ENCODE peak calls at places on chromosomes 16 and 17, in seven cellular contexts. One of them, this sample, is unnamed.

GRCh38 chr17:45319239-45319703 is 2.5 kb upstream of the MAP3K14 start:
- DNase-seq in CD8-positive, alpha-beta memory T cell: no peak
- DNase-seq in naive thymus-derived CD4-positive, alpha-beta T cell: no peak
- DNase-seq in CD4-positive, CD25-positive, alpha-beta regulatory T cell: no peak
- DNase-seq in HepG2: no peak
- DNase-seq in gastrocnemius medialis: no peak
- DNase-seq in heart right ventricle: no peak
- DNase-seq in this sample: no peak

GRCh38 chr17:47727704-47728036 is 5.4 kb upstream of the TBX21 start:
- DNase-seq in CD8-positive, alpha-beta memory T cell: no peak
- DNase-seq in naive thymus-derived CD4-positive, alpha-beta T cell: no peak
- DNase-seq in CD4-positive, CD25-positive, alpha-beta regulatory T cell: no peak
- DNase-seq in HepG2: no peak
- DNase-seq in gastrocnemius medialis: no peak
- DNase-seq in heart right ventricle: no peak
- DNase-seq in this sample: no peak

GRCh38 chr16:49093939-49094338 is 187.7 kb downstream of the CBLN1 start:
- DNase-seq in CD8-positive, alpha-beta memory T cell: no peak
- DNase-seq in naive thymus-derived CD4-positive, alpha-beta T cell: no peak
- DNase-seq in CD4-positive, CD25-positive, alpha-beta regulatory T cell: no peak
- DNase-seq in HepG2: no peak
- DNase-seq in gastrocnemius medialis: no peak
- DNase-seq in heart right ventricle: no peak
- DNase-seq in this sample: no peak

GRCh38 chr17:83127431-83128160 is 48.2 kb downstream of the METRNL start:
- DNase-seq in CD8-positive, alpha-beta memory T cell: no peak
- DNase-seq in naive thymus-derived CD4-positive, alpha-beta T cell: no peak
- DNase-seq in CD4-positive, CD25-positive, alpha-beta regulatory T cell: no peak
- DNase-seq in HepG2: no peak
- DNase-seq in gastrocnemius medialis: no peak
- DNase-seq in heart right ventricle: no peak
- DNase-seq in this sample: peak; percentile 43

GRCh38 chr17:6092182-6092922 is 22.2 kb downstream of the WSCD1 start:
- DNase-seq in CD8-positive, alpha-beta memory T cell: no peak
- DNase-seq in naive thymus-derived CD4-positive, alpha-beta T cell: no peak
- DNase-seq in CD4-positive, CD25-positive, alpha-beta regulatory T cell: no peak
- DNase-seq in HepG2: no peak
- DNase-seq in gastrocnemius medialis: no peak
- DNase-seq in heart right ventricle: no peak
- DNase-seq in this sample: no peak

GRCh38 chr16:86570542-86571196 is 4.0 kb downstream of the FOXC2 start:
- DNase-seq in CD8-positive, alpha-beta memory T cell: no peak
- DNase-seq in naive thymus-derived CD4-positive, alpha-beta T cell: no peak
- DNase-seq in CD4-positive, CD25-positive, alpha-beta regulatory T cell: no peak
- DNase-seq in HepG2: no peak
- DNase-seq in gastrocnemius medialis: no peak
- DNase-seq in heart right ventricle: no peak
- DNase-seq in this sample: peak; percentile 70

GRCh38 chr16:71226229-71227141 is 4.0 kb downstream of the HYDIN start:
- DNase-seq in CD8-positive, alpha-beta memory T cell: no peak
- DNase-seq in naive thymus-derived CD4-positive, alpha-beta T cell: no peak
- DNase-seq in CD4-positive, CD25-positive, alpha-beta regulatory T cell: no peak
- DNase-seq in HepG2: no peak
- DNase-seq in gastrocnemius medialis: no peak
- DNase-seq in heart right ventricle: no peak
- DNase-seq in this sample: no peak

GRCh38 chr17:58402679-58403078 is 14.7 kb downstream of the RNF43 start:
- DNase-seq in CD8-positive, alpha-beta memory T cell: no peak
- DNase-seq in naive thymus-derived CD4-positive, alpha-beta T cell: no peak
- DNase-seq in CD4-positive, CD25-positive, alpha-beta regulatory T cell: no peak
- DNase-seq in HepG2: no peak
- DNase-seq in gastrocnemius medialis: no peak
- DNase-seq in heart right ventricle: no peak
- DNase-seq in this sample: no peak

GRCh38 chr16:85281181-85281580 is 168.9 kb upstream of the CIBAR2 start:
- DNase-seq in CD8-positive, alpha-beta memory T cell: no peak
- DNase-seq in naive thymus-derived CD4-positive, alpha-beta T cell: no peak
- DNase-seq in CD4-positive, CD25-positive, alpha-beta regulatory T cell: no peak
- DNase-seq in HepG2: no peak
- DNase-seq in gastrocnemius medialis: no peak
- DNase-seq in heart right ventricle: no peak
- DNase-seq in this sample: no peak

GRCh38 chr17:66268247-66268927 is 34.0 kb upstream of the PRKCA start:
- DNase-seq in CD8-positive, alpha-beta memory T cell: no peak
- DNase-seq in naive thymus-derived CD4-positive, alpha-beta T cell: no peak
- DNase-seq in CD4-positive, CD25-positive, alpha-beta regulatory T cell: no peak
- DNase-seq in HepG2: no peak
- DNase-seq in gastrocnemius medialis: no peak
- DNase-seq in heart right ventricle: no peak
- DNase-seq in this sample: peak; percentile 59

GRCh38 chr17:78294356-78294755 is 62.9 kb downstream of the TMEM235 start:
- DNase-seq in CD8-positive, alpha-beta memory T cell: no peak
- DNase-seq in naive thymus-derived CD4-positive, alpha-beta T cell: no peak
- DNase-seq in CD4-positive, CD25-positive, alpha-beta regulatory T cell: no peak
- DNase-seq in HepG2: no peak
- DNase-seq in gastrocnemius medialis: no peak
- DNase-seq in heart right ventricle: no peak
- DNase-seq in this sample: no peak

GRCh38 chr16:64724339-64724738 is 397.5 kb downstream of the CDH11 start:
- DNase-seq in CD8-positive, alpha-beta memory T cell: no peak
- DNase-seq in naive thymus-derived CD4-positive, alpha-beta T cell: no peak
- DNase-seq in CD4-positive, CD25-positive, alpha-beta regulatory T cell: no peak
- DNase-seq in HepG2: no peak
- DNase-seq in gastrocnemius medialis: no peak
- DNase-seq in heart right ventricle: no peak
- DNase-seq in this sample: no peak

GRCh38 chr17:42521666-42522262 is 14.3 kb upstream of the NAGLU start:
- DNase-seq in CD8-positive, alpha-beta memory T cell: no peak
- DNase-seq in naive thymus-derived CD4-positive, alpha-beta T cell: no peak
- DNase-seq in CD4-positive, CD25-positive, alpha-beta regulatory T cell: no peak
- DNase-seq in HepG2: no peak
- DNase-seq in gastrocnemius medialis: no peak
- DNase-seq in heart right ventricle: no peak
- DNase-seq in this sample: no peak

GRCh38 chr16:9318764-9319163 is 227.3 kb downstream of the HAPSTR1 start:
- DNase-seq in CD8-positive, alpha-beta memory T cell: no peak
- DNase-seq in naive thymus-derived CD4-positive, alpha-beta T cell: no peak
- DNase-seq in CD4-positive, CD25-positive, alpha-beta regulatory T cell: no peak
- DNase-seq in HepG2: no peak
- DNase-seq in gastrocnemius medialis: no peak
- DNase-seq in heart right ventricle: no peak
- DNase-seq in this sample: no peak

GRCh38 chr17:55314061-55314783 is 49.5 kb downstream of the HLF start:
- DNase-seq in CD8-positive, alpha-beta memory T cell: no peak
- DNase-seq in naive thymus-derived CD4-positive, alpha-beta T cell: no peak
- DNase-seq in CD4-positive, CD25-positive, alpha-beta regulatory T cell: no peak
- DNase-seq in HepG2: no peak
- DNase-seq in gastrocnemius medialis: no peak
- DNase-seq in heart right ventricle: no peak
- DNase-seq in this sample: no peak

GRCh38 chr16:87930456-87930855 is 5.9 kb downstream of the CA5A start:
- DNase-seq in CD8-positive, alpha-beta memory T cell: no peak
- DNase-seq in naive thymus-derived CD4-positive, alpha-beta T cell: no peak
- DNase-seq in CD4-positive, CD25-positive, alpha-beta regulatory T cell: no peak
- DNase-seq in HepG2: peak; percentile 23
- DNase-seq in gastrocnemius medialis: no peak
- DNase-seq in heart right ventricle: no peak
- DNase-seq in this sample: no peak

GRCh38 chr16:87068751-87069150 is 248.4 kb downstream of the C16orf95 start:
- DNase-seq in CD8-positive, alpha-beta memory T cell: no peak
- DNase-seq in naive thymus-derived CD4-positive, alpha-beta T cell: no peak
- DNase-seq in CD4-positive, CD25-positive, alpha-beta regulatory T cell: no peak
- DNase-seq in HepG2: no peak
- DNase-seq in gastrocnemius medialis: no peak
- DNase-seq in heart right ventricle: no peak
- DNase-seq in this sample: no peak

GRCh38 chr16:31113420-31114124 is 3.9 kb upstream of the KAT8 start:
- DNase-seq in CD8-positive, alpha-beta memory T cell: no peak
- DNase-seq in naive thymus-derived CD4-positive, alpha-beta T cell: no peak
- DNase-seq in CD4-positive, CD25-positive, alpha-beta regulatory T cell: no peak
- DNase-seq in HepG2: peak; percentile 57
- DNase-seq in gastrocnemius medialis: no peak
- DNase-seq in heart right ventricle: no peak
- DNase-seq in this sample: no peak

GRCh38 chr17:42618442-42619150 is 9.1 kb downstream of the TUBG1 start:
- DNase-seq in CD8-positive, alpha-beta memory T cell: no peak
- DNase-seq in naive thymus-derived CD4-positive, alpha-beta T cell: no peak
- DNase-seq in CD4-positive, CD25-positive, alpha-beta regulatory T cell: no peak
- DNase-seq in HepG2: peak; percentile 82
- DNase-seq in gastrocnemius medialis: peak; percentile 92
- DNase-seq in heart right ventricle: peak; percentile 70
- DNase-seq in this sample: no peak

GRCh38 chr17:51238253-51238887 is 21.5 kb downstream of the MBTD1 start:
- DNase-seq in CD8-positive, alpha-beta memory T cell: no peak
- DNase-seq in naive thymus-derived CD4-positive, alpha-beta T cell: no peak
- DNase-seq in CD4-positive, CD25-positive, alpha-beta regulatory T cell: no peak
- DNase-seq in HepG2: no peak
- DNase-seq in gastrocnemius medialis: no peak
- DNase-seq in heart right ventricle: no peak
- DNase-seq in this sample: no peak
- H3K27ac ChIP-seq in CD8-positive, alpha-beta memory T cell: no peak overlapping the region
- H3K27ac ChIP-seq in naive thymus-derived CD4-positive, alpha-beta T cell: no peak overlapping the region
- H3K27ac ChIP-seq in CD4-positive, CD25-positive, alpha-beta regulatory T cell: no peak overlapping the region
- H3K27ac ChIP-seq in HepG2: no peak overlapping the region
- H3K27ac ChIP-seq in gastrocnemius medialis: no peak overlapping the region
- H3K27ac ChIP-seq in heart right ventricle: no peak overlapping the region
- H3K27ac ChIP-seq in this sample: no peak overlapping the region

GRCh38 chr17:1752425-1752941 is 9.4 kb upstream of the SERPINF1 start:
- DNase-seq in CD8-positive, alpha-beta memory T cell: no peak
- DNase-seq in naive thymus-derived CD4-positive, alpha-beta T cell: no peak
- DNase-seq in CD4-positive, CD25-positive, alpha-beta regulatory T cell: no peak
- DNase-seq in HepG2: no peak
- DNase-seq in gastrocnemius medialis: no peak
- DNase-seq in heart right ventricle: no peak
- DNase-seq in this sample: no peak
- H3K4me3 ChIP-seq in CD8-positive, alpha-beta memory T cell: no peak overlapping the region
- H3K4me3 ChIP-seq in naive thymus-derived CD4-positive, alpha-beta T cell: no peak overlapping the region
- H3K4me3 ChIP-seq in CD4-positive, CD25-positive, alpha-beta regulatory T cell: no peak overlapping the region
- H3K4me3 ChIP-seq in HepG2: no peak overlapping the region
- H3K4me3 ChIP-seq in gastrocnemius medialis: no peak overlapping the region
- H3K4me3 ChIP-seq in heart right ventricle: no peak overlapping the region
- H3K4me3 ChIP-seq in this sample: no peak overlapping the region

DNA sequence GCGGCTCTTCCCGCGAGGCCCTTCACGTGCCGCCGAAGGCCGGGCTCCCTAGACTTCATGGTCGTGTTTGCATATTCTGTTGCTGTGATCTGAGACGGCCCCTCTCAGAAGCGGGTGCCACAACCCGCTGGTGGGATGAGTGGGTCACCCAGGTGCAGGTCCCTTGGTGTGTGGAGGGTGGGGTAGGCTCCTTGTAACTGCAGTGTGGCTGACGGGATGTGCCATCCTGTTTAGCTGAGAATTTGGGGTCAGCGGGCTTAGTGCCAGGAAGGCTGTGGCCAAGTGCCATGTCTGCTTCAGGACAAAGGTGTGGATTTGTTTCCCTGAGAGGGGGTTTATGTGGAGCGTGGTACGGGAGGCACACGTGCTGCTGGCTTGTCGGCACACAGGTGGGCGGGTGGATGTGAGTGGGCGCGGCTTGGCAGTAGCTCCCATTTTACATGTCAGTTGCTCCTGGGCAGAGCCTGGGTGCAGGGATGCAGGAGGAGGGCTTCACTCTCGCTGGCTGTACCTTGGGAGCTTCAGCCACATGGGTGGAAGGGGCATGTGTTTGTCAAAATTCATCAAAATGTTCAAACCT is 9.2 kb upstream of the WFIKKN1 start:
- DNase-seq in CD8-positive, alpha-beta memory T cell: no peak
- DNase-seq in naive thymus-derived CD4-positive, alpha-beta T cell: no peak
- DNase-seq in CD4-positive, CD25-positive, alpha-beta regulatory T cell: no peak
- DNase-seq in HepG2: no peak
- DNase-seq in gastrocnemius medialis: no peak
- DNase-seq in heart right ventricle: no peak
- DNase-seq in this sample: no peak
- H3K27ac ChIP-seq in CD8-positive, alpha-beta memory T cell: peak overlapping the region; percentile 18
- H3K27ac ChIP-seq in naive thymus-derived CD4-positive, alpha-beta T cell: no peak overlapping the region
- H3K27ac ChIP-seq in CD4-positive, CD25-positive, alpha-beta regulatory T cell: no peak overlapping the region
- H3K27ac ChIP-seq in HepG2: no peak overlapping the region
- H3K27ac ChIP-seq in gastrocnemius medialis: no peak overlapping the region
- H3K27ac ChIP-seq in heart right ventricle: no peak overlapping the region
- H3K27ac ChIP-seq in this sample: no peak overlapping the region

GRCh38 chr17:82053130-82053529 is 1.4 kb downstream of the GPS1 start:
- DNase-seq in CD8-positive, alpha-beta memory T cell: no peak
- DNase-seq in naive thymus-derived CD4-positive, alpha-beta T cell: no peak
- DNase-seq in CD4-positive, CD25-positive, alpha-beta regulatory T cell: no peak
- DNase-seq in HepG2: no peak
- DNase-seq in gastrocnemius medialis: no peak
- DNase-seq in heart right ventricle: no peak
- DNase-seq in this sample: no peak
- H3K4me3 ChIP-seq in CD8-positive, alpha-beta memory T cell: no peak overlapping the region
- H3K4me3 ChIP-seq in naive thymus-derived CD4-positive, alpha-beta T cell: peak overlapping the region; percentile 74
- H3K4me3 ChIP-seq in CD4-positive, CD25-positive, alpha-beta regulatory T cell: no peak overlapping the region
- H3K4me3 ChIP-seq in HepG2: peak overlapping the region; percentile 95
- H3K4me3 ChIP-seq in gastrocnemius medialis: peak overlapping the region; percentile 64
- H3K4me3 ChIP-seq in heart right ventricle: peak overlapping the region; percentile 97
- H3K4me3 ChIP-seq in this sample: peak overlapping the region; percentile 100

GRCh38 chr16:66035096-66035495 is 331.4 kb upstream of the CDH5 start:
- DNase-seq in CD8-positive, alpha-beta memory T cell: no peak
- DNase-seq in naive thymus-derived CD4-positive, alpha-beta T cell: no peak
- DNase-seq in CD4-positive, CD25-positive, alpha-beta regulatory T cell: no peak
- DNase-seq in HepG2: no peak
- DNase-seq in gastrocnemius medialis: no peak
- DNase-seq in heart right ventricle: no peak
- DNase-seq in this sample: no peak
- H3K27ac ChIP-seq in CD8-positive, alpha-beta memory T cell: no peak overlapping the region
- H3K27ac ChIP-seq in naive thymus-derived CD4-positive, alpha-beta T cell: no peak overlapping the region
- H3K27ac ChIP-seq in CD4-positive, CD25-positive, alpha-beta regulatory T cell: no peak overlapping the region
- H3K27ac ChIP-seq in HepG2: no peak overlapping the region
- H3K27ac ChIP-seq in gastrocnemius medialis: peak overlapping the region; percentile 81
- H3K27ac ChIP-seq in heart right ventricle: no peak overlapping the region
- H3K27ac ChIP-seq in this sample: no peak overlapping the region

DNA sequence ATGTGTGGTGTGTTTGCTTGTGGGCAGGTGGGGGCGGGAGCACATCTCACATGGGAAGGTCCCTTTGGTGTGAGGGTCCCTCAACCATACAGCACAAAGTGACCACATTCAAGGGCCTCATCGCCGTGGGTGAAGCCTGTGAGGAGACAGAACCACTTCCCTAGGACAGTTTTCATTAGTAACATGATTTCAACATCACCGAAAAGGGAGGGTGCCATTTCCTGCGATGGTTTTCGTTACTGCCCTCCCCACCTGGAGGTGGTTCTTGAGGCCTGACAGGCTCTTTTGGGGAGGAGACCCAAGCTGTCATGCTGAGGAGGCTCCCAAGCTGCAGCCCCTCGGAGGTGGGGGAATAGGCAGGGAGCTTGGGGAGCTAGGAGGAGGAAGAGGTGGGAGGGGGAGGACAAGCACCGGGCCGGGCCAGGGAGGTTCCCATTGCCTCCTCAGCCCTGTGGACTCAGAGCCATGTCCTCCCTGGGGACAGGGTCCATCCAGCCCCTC is 9.5 kb downstream of the CD300LB start:
- DNase-seq in CD8-positive, alpha-beta memory T cell: no peak
- DNase-seq in naive thymus-derived CD4-positive, alpha-beta T cell: no peak
- DNase-seq in CD4-positive, CD25-positive, alpha-beta regulatory T cell: no peak
- DNase-seq in HepG2: no peak
- DNase-seq in gastrocnemius medialis: no peak
- DNase-seq in heart right ventricle: no peak
- DNase-seq in this sample: no peak
- H3K4me3 ChIP-seq in CD8-positive, alpha-beta memory T cell: no peak overlapping the region
- H3K4me3 ChIP-seq in naive thymus-derived CD4-positive, alpha-beta T cell: no peak overlapping the region
- H3K4me3 ChIP-seq in CD4-positive, CD25-positive, alpha-beta regulatory T cell: no peak overlapping the region
- H3K4me3 ChIP-seq in HepG2: no peak overlapping the region
- H3K4me3 ChIP-seq in gastrocnemius medialis: no peak overlapping the region
- H3K4me3 ChIP-seq in heart right ventricle: no peak overlapping the region
- H3K4me3 ChIP-seq in this sample: no peak overlapping the region